ENCODE peak calls at places on chromosomes 12 and 14, in five cellular contexts. C is H4, W is caudate nucleus, K is cerebellum, X is GDM1. P is an unnamed sample.

GRCh38 chr14:29913550-29913949 is 14.1 kb downstream of the PRKD1 start:
- DNase-seq in C (no peak), W (no peak), K (no peak), X (no peak), P (no peak)

GRCh38 chr14:80535171-80535570 is 323.9 kb upstream of the DIO2 start:
- DNase-seq in C (no peak), W (no peak), K (no peak), X (no peak), P (no peak)

GRCh38 chr14:21023817-21024667 is 819 bp downstream of the NDRG2 start:
- DNase-seq in C (no peak), W (no peak), K (no peak), X (no peak), P (no peak)

GRCh38 chr12:50234347-50234746 is 49.0 kb downstream of the LIMA1 start:
- DNase-seq in C (no peak), W (no peak), K (no peak), X (no peak), P (no peak)

GRCh38 chr14:51182166-51182565 is 57.9 kb upstream of the TMX1 start:
- DNase-seq in C (no peak), W (no peak), K (no peak), X (no peak), P (no peak)

GRCh38 chr12:110314308-110314707 is 33.3 kb downstream of the ATP2A2 start:
- DNase-seq in C (no peak), W (no peak), K (no peak), X (no peak), P (no peak)

GRCh38 chr12:8698830-8699330 is 1.1 kb downstream of the RIMKLB start:
- DNase-seq in C (no peak), W (no peak), K (no peak), X (no peak), P (no peak)

GRCh38 chr12:111942557-111942956 is 70.4 kb downstream of the TMEM116 start:
- DNase-seq in C (peak; percentile 73), W (no peak), K (no peak), X (no peak), P (peak; percentile 41)

GRCh38 chr12:62917066-62917465 is 17.9 kb downstream of the PPM1H start:
- DNase-seq in C (no peak), W (no peak), K (no peak), X (no peak), P (no peak)

GRCh38 chr12:34390846-34391700 is 368.8 kb downstream of the ALG10 start:
- DNase-seq in C (no peak), W (no peak), K (no peak), X (no peak), P (no peak)

GRCh38 chr14:70884595-70885342 is 22.5 kb upstream of the PCNX1 start:
- DNase-seq in C (no peak), W (no peak), K (no peak), X (no peak), P (no peak)